ENCODE peak calls at places on chromosomes 7 and 10, in five cellular contexts. One of them, this sample, is unnamed.

GRCh38 chr7:101237206-101238067 is at the start of gene CLDN15:
- DNase-seq in transverse colon: peak; percentile 85
- DNase-seq in WERI-Rb-1: peak; percentile 85
- DNase-seq in GM06990: no peak
- DNase-seq in adipocyte: peak; percentile 15
- DNase-seq in this sample: peak; percentile 38

GRCh38 chr10:72242675-72243074 is 26.6 kb upstream of the ASCC1 start:
- DNase-seq in transverse colon: peak; percentile 39
- DNase-seq in WERI-Rb-1: no peak
- DNase-seq in GM06990: no peak
- DNase-seq in adipocyte: peak; percentile 36
- DNase-seq in this sample: no peak

GRCh38 chr7:66415659-66416265 is 210.6 kb downstream of the TPST1 start:
- DNase-seq in transverse colon: no peak
- DNase-seq in WERI-Rb-1: no peak
- DNase-seq in GM06990: no peak
- DNase-seq in adipocyte: no peak
- DNase-seq in this sample: peak; percentile 50

GRCh38 chr10:118596426-118597124 is 1.1 kb upstream of the PRLHR start:
- DNase-seq in transverse colon: no peak
- DNase-seq in WERI-Rb-1: peak; percentile 40
- DNase-seq in GM06990: no peak
- DNase-seq in adipocyte: no peak
- DNase-seq in this sample: no peak

GRCh38 chr10:64209574-64209973 is 688.4 kb downstream of the REEP3 start:
- DNase-seq in transverse colon: no peak
- DNase-seq in WERI-Rb-1: no peak
- DNase-seq in GM06990: no peak
- DNase-seq in adipocyte: no peak
- DNase-seq in this sample: peak; percentile 41

GRCh38 chr7:7977774-7978173 is 9.2 kb downstream of the GLCCI1 start:
- DNase-seq in transverse colon: no peak
- DNase-seq in WERI-Rb-1: no peak
- DNase-seq in GM06990: no peak
- DNase-seq in adipocyte: peak; percentile 55
- DNase-seq in this sample: peak; percentile 60

GRCh38 chr10:74231375-74231774 is 80.4 kb downstream of the ADK start:
- DNase-seq in transverse colon: no peak
- DNase-seq in WERI-Rb-1: no peak
- DNase-seq in GM06990: no peak
- DNase-seq in adipocyte: no peak
- DNase-seq in this sample: peak; percentile 71

GRCh38 chr7:122412886-122413285 is 108.3 kb upstream of the FEZF1 start:
- DNase-seq in transverse colon: no peak
- DNase-seq in WERI-Rb-1: no peak
- DNase-seq in GM06990: no peak
- DNase-seq in adipocyte: peak; percentile 91
- DNase-seq in this sample: peak; percentile 78

GRCh38 chr10:98314577-98315284 is 46.7 kb upstream of the LOXL4 start:
- DNase-seq in transverse colon: no peak
- DNase-seq in WERI-Rb-1: no peak
- DNase-seq in GM06990: no peak
- DNase-seq in adipocyte: peak; percentile 84
- DNase-seq in this sample: no peak

GRCh38 chr10:46305430-46305808 is 18.6 kb downstream of the ANTXRL start:
- DNase-seq in transverse colon: no peak
- DNase-seq in WERI-Rb-1: no peak
- DNase-seq in GM06990: no peak
- DNase-seq in adipocyte: no peak
- DNase-seq in this sample: no peak

GRCh38 chr10:69901623-69902505 is 100.2 kb downstream of the COL13A1 start:
- DNase-seq in transverse colon: peak; percentile 66
- DNase-seq in WERI-Rb-1: peak; percentile 92
- DNase-seq in GM06990: no peak
- DNase-seq in adipocyte: peak; percentile 67
- DNase-seq in this sample: peak; percentile 43

GRCh38 chr7:117094457-117094856 is 141.2 kb downstream of the ST7 start:
- DNase-seq in transverse colon: no peak
- DNase-seq in WERI-Rb-1: no peak
- DNase-seq in GM06990: no peak
- DNase-seq in adipocyte: no peak
- DNase-seq in this sample: no peak

DNA sequence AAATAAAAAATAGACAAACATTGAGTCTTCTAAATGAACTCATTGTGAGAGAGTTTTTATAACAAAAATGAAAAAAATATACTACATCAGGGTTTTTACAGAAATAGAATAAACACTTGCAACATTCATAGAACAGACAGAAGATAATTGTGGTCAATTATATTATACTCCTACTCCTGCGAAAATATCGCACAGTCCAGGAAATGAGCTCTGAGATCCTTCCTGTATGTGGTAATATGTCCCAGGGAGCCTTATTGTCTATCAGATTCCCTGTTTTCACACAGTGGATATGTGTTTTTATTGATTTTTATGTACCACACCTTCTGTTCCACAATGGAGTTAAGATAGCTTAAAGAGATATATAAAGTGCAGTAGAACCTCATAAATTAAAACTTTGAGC is 27.5 kb upstream of the RELN start:
- DNase-seq in transverse colon: no peak
- DNase-seq in WERI-Rb-1: no peak
- DNase-seq in GM06990: no peak
- DNase-seq in adipocyte: no peak
- DNase-seq in this sample: no peak
- H3K36me3 ChIP-seq in transverse colon: no peaks in the 10 kb centered on the region
- H3K36me3 ChIP-seq in WERI-Rb-1: no peaks in the 10 kb centered on the region
- H3K36me3 ChIP-seq in GM06990: no peaks in the 10 kb centered on the region
- H3K36me3 ChIP-seq in adipocyte: no peaks in the 10 kb centered on the region
- H3K36me3 ChIP-seq in this sample: no peaks in the 10 kb centered on the region

GRCh38 chr7:44985900-44986217 is 7.0 kb upstream of the MYO1G start:
- DNase-seq in transverse colon: no peak
- DNase-seq in WERI-Rb-1: no peak
- DNase-seq in GM06990: no peak
- DNase-seq in adipocyte: no peak
- DNase-seq in this sample: no peak

GRCh38 chr7:44986218-44987053 is 7.6 kb upstream of the MYO1G start:
- DNase-seq in transverse colon: peak; percentile 96
- DNase-seq in WERI-Rb-1: peak; percentile 95
- DNase-seq in GM06990: peak; percentile 99
- DNase-seq in adipocyte: peak; percentile 97
- DNase-seq in this sample: peak; percentile 89

GRCh38 chr7:44983742-44984477 is 5.1 kb upstream of the MYO1G start:
- DNase-seq in transverse colon: no peak
- DNase-seq in WERI-Rb-1: no peak
- DNase-seq in GM06990: no peak
- DNase-seq in adipocyte: no peak
- DNase-seq in this sample: no peak

GRCh38 chr7:44984478-44984758 is 5.6 kb upstream of the MYO1G start:
- DNase-seq in transverse colon: no peak
- DNase-seq in WERI-Rb-1: no peak
- DNase-seq in GM06990: no peak
- DNase-seq in adipocyte: no peak
- DNase-seq in this sample: no peak

DNA sequence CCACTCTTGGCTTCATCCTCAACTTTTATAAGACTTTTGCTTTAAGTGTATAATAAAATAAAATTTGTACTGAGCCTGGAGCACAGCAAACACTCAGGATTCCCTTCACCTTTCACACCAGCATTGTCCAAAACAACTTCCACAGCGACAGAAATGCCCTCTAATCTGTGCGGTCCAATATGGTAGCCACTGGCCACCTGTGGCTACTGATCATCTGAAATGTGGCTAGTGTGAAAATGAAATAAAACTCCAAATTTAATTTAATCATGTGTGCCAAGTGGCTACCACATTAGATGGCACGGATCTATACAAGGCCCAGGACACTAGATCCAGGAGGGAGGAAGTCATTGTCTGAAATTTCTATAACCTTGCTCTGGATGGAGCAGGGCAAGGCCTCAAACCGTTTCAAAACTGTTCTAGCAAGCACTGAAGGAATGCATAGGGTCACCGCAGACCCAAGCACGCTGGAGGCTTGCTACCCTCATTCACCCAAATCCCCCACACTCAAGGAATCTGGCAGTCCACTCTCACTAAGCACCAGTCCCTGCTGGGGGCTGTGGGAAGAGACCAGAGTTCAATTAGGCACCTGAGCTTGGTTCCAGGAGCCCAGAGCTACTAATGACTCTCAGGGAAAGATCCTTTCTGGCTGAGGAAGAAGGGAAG is 6.3 kb upstream of the MYO1G start:
- DNase-seq in transverse colon: no peak
- DNase-seq in WERI-Rb-1: no peak
- DNase-seq in GM06990: no peak
- DNase-seq in adipocyte: no peak
- DNase-seq in this sample: no peak
- H3K36me3 ChIP-seq in transverse colon: no peaks in the 10 kb centered on the region
- H3K36me3 ChIP-seq in WERI-Rb-1: peaks cover 60% of the 10 kb centered on the region
- H3K36me3 ChIP-seq in GM06990: peaks cover 22% of the 10 kb centered on the region
- H3K36me3 ChIP-seq in adipocyte: peaks cover 40% of the 10 kb centered on the region
- H3K36me3 ChIP-seq in this sample: peaks cover 40% of the 10 kb centered on the region

DNA sequence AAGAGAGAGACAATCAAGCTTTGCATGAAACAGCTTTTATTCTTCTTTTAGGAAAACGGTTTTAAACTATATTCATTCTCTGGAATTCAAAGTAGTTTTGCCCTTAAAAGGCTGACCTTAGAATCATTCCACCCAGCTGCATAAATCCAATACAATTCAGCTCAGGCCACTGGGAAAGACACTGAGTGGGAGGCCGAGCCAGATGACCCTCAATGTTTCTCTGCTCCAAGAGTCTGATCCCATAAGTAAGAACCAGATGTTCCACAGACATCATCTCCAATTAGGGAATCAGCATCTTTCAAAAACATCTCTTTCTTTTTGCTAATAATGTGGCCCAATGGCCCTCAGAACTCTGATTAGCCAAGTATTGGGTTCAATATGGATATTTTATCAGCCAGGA is 26.1 kb downstream of the CREB3L2 start:
- DNase-seq in transverse colon: no peak
- DNase-seq in WERI-Rb-1: no peak
- DNase-seq in GM06990: no peak
- DNase-seq in adipocyte: peak; percentile 58
- DNase-seq in this sample: no peak
- H3K36me3 ChIP-seq in transverse colon: no peaks in the 10 kb centered on the region
- H3K36me3 ChIP-seq in WERI-Rb-1: no peaks in the 10 kb centered on the region
- H3K36me3 ChIP-seq in GM06990: peaks cover 3% of the 10 kb centered on the region
- H3K36me3 ChIP-seq in adipocyte: no peaks in the 10 kb centered on the region
- H3K36me3 ChIP-seq in this sample: peaks cover 4% of the 10 kb centered on the region

DNA sequence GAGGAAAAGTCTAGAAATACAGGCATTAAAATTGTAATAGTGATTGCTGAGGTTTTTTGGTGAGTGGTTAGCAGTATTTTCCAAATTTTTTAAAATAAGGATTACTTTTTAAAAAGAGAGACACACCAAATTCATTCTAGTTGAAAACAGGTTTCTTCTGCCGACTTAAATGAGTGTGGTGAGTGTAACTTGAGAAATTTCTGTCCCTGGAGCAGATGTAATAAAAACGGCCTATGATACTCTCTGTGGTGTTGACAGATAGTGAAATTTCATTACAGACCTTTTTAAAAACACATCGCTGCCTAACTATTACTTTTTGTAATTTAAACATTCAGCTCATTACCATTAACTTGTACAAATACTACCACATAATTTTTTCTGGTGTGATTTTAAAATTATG is 90.1 kb downstream of the CYP51A1 start:
- DNase-seq in transverse colon: no peak
- DNase-seq in WERI-Rb-1: no peak
- DNase-seq in GM06990: no peak
- DNase-seq in adipocyte: no peak
- DNase-seq in this sample: no peak
- H3K36me3 ChIP-seq in transverse colon: peaks cover 3% of the 10 kb centered on the region
- H3K36me3 ChIP-seq in WERI-Rb-1: peaks cover 66% of the 10 kb centered on the region
- H3K36me3 ChIP-seq in GM06990: peaks cover 2% of the 10 kb centered on the region
- H3K36me3 ChIP-seq in adipocyte: peaks cover 67% of the 10 kb centered on the region
- H3K36me3 ChIP-seq in this sample: peaks cover 30% of the 10 kb centered on the region

GRCh38 chr10:17710181-17710580 is 41.8 kb upstream of the TMEM236 start:
- DNase-seq in transverse colon: no peak
- DNase-seq in WERI-Rb-1: no peak
- DNase-seq in GM06990: no peak
- DNase-seq in adipocyte: no peak
- DNase-seq in this sample: no peak

GRCh38 chr10:17713758-17714157 is 38.2 kb upstream of the TMEM236 start:
- DNase-seq in transverse colon: no peak
- DNase-seq in WERI-Rb-1: no peak
- DNase-seq in GM06990: no peak
- DNase-seq in adipocyte: no peak
- DNase-seq in this sample: no peak

GRCh38 chr10:17712053-17712452 is 39.9 kb upstream of the TMEM236 start:
- DNase-seq in transverse colon: no peak
- DNase-seq in WERI-Rb-1: no peak
- DNase-seq in GM06990: no peak
- DNase-seq in adipocyte: no peak
- DNase-seq in this sample: no peak

GRCh38 chr10:17713133-17713532 is 38.9 kb upstream of the TMEM236 start:
- DNase-seq in transverse colon: no peak
- DNase-seq in WERI-Rb-1: no peak
- DNase-seq in GM06990: no peak
- DNase-seq in adipocyte: peak; percentile 2
- DNase-seq in this sample: no peak

DNA sequence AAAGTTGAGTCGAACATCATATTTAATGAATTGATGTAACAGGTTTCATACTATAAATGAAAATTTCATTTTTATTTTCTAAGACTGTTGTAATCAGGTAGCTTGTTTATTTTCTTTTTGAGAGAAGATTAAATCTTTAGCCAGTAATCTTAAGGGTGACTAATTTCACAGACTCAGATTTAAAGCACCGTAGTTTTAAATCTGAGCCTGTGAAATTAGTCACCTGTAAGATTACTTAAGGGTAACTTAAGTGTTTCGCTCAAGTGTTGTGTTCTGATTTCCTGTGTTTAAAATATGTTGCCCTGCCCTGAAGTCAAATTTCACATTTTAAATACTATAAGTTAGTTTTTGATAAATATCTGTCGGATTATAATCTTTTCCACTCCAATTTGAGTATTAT is 35.8 kb upstream of the TMEM236 start:
- DNase-seq in transverse colon: no peak
- DNase-seq in WERI-Rb-1: no peak
- DNase-seq in GM06990: no peak
- DNase-seq in adipocyte: no peak
- DNase-seq in this sample: no peak
- H3K36me3 ChIP-seq in transverse colon: no peaks in the 10 kb centered on the region
- H3K36me3 ChIP-seq in WERI-Rb-1: peaks cover 3% of the 10 kb centered on the region
- H3K36me3 ChIP-seq in GM06990: peaks cover 6% of the 10 kb centered on the region
- H3K36me3 ChIP-seq in adipocyte: peaks cover 56% of the 10 kb centered on the region
- H3K36me3 ChIP-seq in this sample: peaks cover 18% of the 10 kb centered on the region

GRCh38 chr7:130154131-130154500 is 51.1 kb downstream of the TMEM209 start:
- DNase-seq in transverse colon: no peak
- DNase-seq in WERI-Rb-1: no peak
- DNase-seq in GM06990: no peak
- DNase-seq in adipocyte: no peak
- DNase-seq in this sample: no peak
- H3K36me3 ChIP-seq in transverse colon: no peaks in the 10 kb centered on the region
- H3K36me3 ChIP-seq in WERI-Rb-1: no peaks in the 10 kb centered on the region
- H3K36me3 ChIP-seq in GM06990: no peaks in the 10 kb centered on the region
- H3K36me3 ChIP-seq in adipocyte: no peaks in the 10 kb centered on the region
- H3K36me3 ChIP-seq in this sample: no peaks in the 10 kb centered on the region

This sample was measured in brain microvascular endothelial cell.